ENCODE peak calls at places on chromosomes 7 and 10, in five cellular contexts. One of them, this sample, is unnamed.

GRCh38 chr10:70296406-70296899 is 12.6 kb upstream of the NPFFR1 start:
- DNase-seq in HL-60: peak; percentile 76
- DNase-seq in tibial nerve: peak; percentile 78
- DNase-seq in PC-3: peak; percentile 96
- DNase-seq in colonic mucosa: peak; percentile 59
- DNase-seq in this sample: no peak

GRCh38 chr7:104664648-104665047 is 336.2 kb downstream of the LHFPL3 start:
- DNase-seq in tibial nerve: no peak
- DNase-seq in colonic mucosa: no peak
- DNase-seq in PC-3: no peak
- DNase-seq in HL-60: no peak
- DNase-seq in this sample: no peak

GRCh38 chr10:55630491-55631056 is 730.5 kb downstream of the ZWINT start:
- DNase-seq in HL-60: no peak
- DNase-seq in PC-3: peak; percentile 37
- DNase-seq in colonic mucosa: no peak
- DNase-seq in tibial nerve: no peak
- DNase-seq in this sample: no peak

GRCh38 chr10:8435186-8436055 is 380.9 kb downstream of the GATA3 start:
- DNase-seq in colonic mucosa: no peak
- DNase-seq in PC-3: peak; percentile 47
- DNase-seq in tibial nerve: no peak
- DNase-seq in HL-60: no peak
- DNase-seq in this sample: no peak

GRCh38 chr10:816958-817357 is 114.5 kb downstream of the LARP4B start:
- DNase-seq in PC-3: no peak
- DNase-seq in tibial nerve: no peak
- DNase-seq in colonic mucosa: no peak
- DNase-seq in HL-60: no peak
- DNase-seq in this sample: no peak

GRCh38 chr10:112716924-112717348 is 233.1 kb upstream of the TCF7L2 start:
- DNase-seq in PC-3: peak; percentile 91
- DNase-seq in tibial nerve: no peak
- DNase-seq in HL-60: no peak
- DNase-seq in colonic mucosa: peak; percentile 52
- DNase-seq in this sample: no peak

GRCh38 chr7:37320140-37320839 is 128.4 kb downstream of the ELMO1 start:
- DNase-seq in PC-3: no peak
- DNase-seq in tibial nerve: no peak
- DNase-seq in HL-60: no peak
- DNase-seq in colonic mucosa: no peak
- DNase-seq in this sample: no peak

GRCh38 chr7:140646931-140647647 is 6.5 kb upstream of the DENND2A start:
- DNase-seq in tibial nerve: no peak
- DNase-seq in HL-60: peak; percentile 28
- DNase-seq in PC-3: no peak
- DNase-seq in colonic mucosa: peak; percentile 51
- DNase-seq in this sample: no peak

GRCh38 chr7:74479961-74480829 is 26.5 kb downstream of the GTF2IRD1 start:
- DNase-seq in tibial nerve: peak; percentile 50
- DNase-seq in colonic mucosa: peak; percentile 74
- DNase-seq in PC-3: no peak
- DNase-seq in HL-60: no peak
- DNase-seq in this sample: no peak

GRCh38 chr7:129767120-129768011 is 155.8 kb downstream of the NRF1 start:
- DNase-seq in colonic mucosa: no peak
- DNase-seq in tibial nerve: no peak
- DNase-seq in HL-60: no peak
- DNase-seq in PC-3: no peak
- DNase-seq in this sample: no peak

GRCh38 chr7:151046603-151047573 is 1.4 kb upstream of the ASIC3 start:
- DNase-seq in PC-3: peak; percentile 73
- DNase-seq in HL-60: no peak
- DNase-seq in tibial nerve: no peak
- DNase-seq in colonic mucosa: peak; percentile 31
- DNase-seq in this sample: no peak

GRCh38 chr10:98416989-98417388 is 2.0 kb upstream of the PYROXD2 start:
- DNase-seq in HL-60: no peak
- DNase-seq in tibial nerve: no peak
- DNase-seq in colonic mucosa: no peak
- DNase-seq in PC-3: no peak
- DNase-seq in this sample: no peak

GRCh38 chr7:120227255-120227654 is 45.7 kb upstream of the KCND2 start:
- DNase-seq in HL-60: no peak
- DNase-seq in PC-3: no peak
- DNase-seq in colonic mucosa: no peak
- DNase-seq in tibial nerve: no peak
- DNase-seq in this sample: no peak

GRCh38 chr7:155975490-155975889 is 163.2 kb upstream of the SHH start:
- DNase-seq in colonic mucosa: peak; percentile 6
- DNase-seq in HL-60: no peak
- DNase-seq in PC-3: no peak
- DNase-seq in tibial nerve: no peak
- DNase-seq in this sample: no peak

GRCh38 chr7:135434047-135434446 is 75.9 kb downstream of the CNOT4 start:
- DNase-seq in colonic mucosa: no peak
- DNase-seq in HL-60: no peak
- DNase-seq in PC-3: no peak
- DNase-seq in tibial nerve: no peak
- DNase-seq in this sample: no peak

GRCh38 chr7:108211382-108212201 is 81.4 kb upstream of the LAMB4 start:
- DNase-seq in colonic mucosa: no peak
- DNase-seq in tibial nerve: no peak
- DNase-seq in HL-60: peak; percentile 56
- DNase-seq in PC-3: peak; percentile 85
- DNase-seq in this sample: peak; percentile 42

GRCh38 chr10:49323171-49323895 is 24.4 kb downstream of the C10orf71 start:
- DNase-seq in colonic mucosa: no peak
- DNase-seq in tibial nerve: no peak
- DNase-seq in PC-3: no peak
- DNase-seq in HL-60: no peak
- DNase-seq in this sample: no peak

GRCh38 chr10:106370751-106371150 is 793.8 kb downstream of the SORCS1 start:
- DNase-seq in HL-60: no peak
- DNase-seq in PC-3: no peak
- DNase-seq in tibial nerve: no peak
- DNase-seq in colonic mucosa: no peak
- DNase-seq in this sample: no peak

GRCh38 chr10:612696-613095 is 76.8 kb downstream of the DIP2C start:
- DNase-seq in PC-3: peak; percentile 14
- DNase-seq in tibial nerve: no peak
- DNase-seq in HL-60: no peak
- DNase-seq in colonic mucosa: no peak
- DNase-seq in this sample: no peak

GRCh38 chr7:95686109-95686508 is 86.2 kb upstream of the DYNC1I1 start:
- DNase-seq in tibial nerve: no peak
- DNase-seq in HL-60: peak; percentile 19
- DNase-seq in PC-3: peak; percentile 61
- DNase-seq in colonic mucosa: peak; percentile 41
- DNase-seq in this sample: no peak
- TF ChIP-seq CTCF in tibial nerve: peak; percentile 61
- TF ChIP-seq CTCF in HL-60: no peak
- TF ChIP-seq CTCF in PC-3: peak; percentile 65
- TF ChIP-seq CTCF in colonic mucosa: peak; percentile 35
- TF ChIP-seq CTCF in this sample: peak; percentile 28

DNA sequence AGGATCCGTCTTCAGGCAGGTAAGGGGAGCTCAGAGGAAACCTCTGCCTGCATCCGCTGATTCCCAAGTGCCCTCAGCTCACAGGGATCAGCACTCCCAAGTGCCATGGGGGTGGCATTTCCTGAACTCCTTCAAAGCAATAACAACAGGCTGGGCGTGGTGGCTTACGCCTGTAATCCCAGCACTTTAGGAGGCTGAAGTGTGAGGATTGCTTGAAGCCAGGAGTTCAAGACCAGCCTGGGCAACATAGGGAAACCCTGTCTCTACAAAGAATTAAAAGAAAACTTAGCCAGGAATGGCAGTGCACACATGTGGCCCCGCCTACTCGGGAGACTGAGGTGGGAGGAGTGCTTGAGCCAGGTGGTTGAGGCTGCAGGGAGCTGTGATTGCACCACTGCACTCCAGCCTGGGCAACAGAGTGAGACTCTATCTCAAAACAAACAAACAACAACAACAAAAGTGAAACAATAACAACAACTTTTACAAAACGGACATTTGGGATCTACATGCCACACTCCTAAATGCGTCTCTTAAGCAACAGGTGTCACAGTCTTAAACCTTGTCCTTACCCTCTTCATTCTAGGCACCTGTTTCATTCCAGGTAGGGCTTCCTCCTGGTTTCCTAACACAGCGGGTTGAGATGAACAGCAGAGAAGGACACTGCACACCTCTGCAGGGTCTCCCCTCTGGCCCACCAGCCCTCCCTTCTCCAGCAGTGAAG is 73.8 kb downstream of the PAXIP1 start:
- DNase-seq in colonic mucosa: peak; percentile 44
- DNase-seq in HL-60: no peak
- DNase-seq in tibial nerve: no peak
- DNase-seq in PC-3: peak; percentile 35
- DNase-seq in this sample: no peak
- H3K4me3 ChIP-seq in colonic mucosa: peak overlapping the region; percentile 55
- H3K4me3 ChIP-seq in HL-60: peak overlapping the region; percentile 79
- H3K4me3 ChIP-seq in tibial nerve: peak overlapping the region; percentile 56
- H3K4me3 ChIP-seq in PC-3: peak overlapping the region; percentile 76
- H3K4me3 ChIP-seq in this sample: peak overlapping the region; percentile 55

GRCh38 chr7:138726288-138726687 is 25.1 kb upstream of the SVOPL start:
- DNase-seq in tibial nerve: no peak
- DNase-seq in HL-60: no peak
- DNase-seq in colonic mucosa: no peak
- DNase-seq in PC-3: peak; percentile 16
- DNase-seq in this sample: no peak
- TF ChIP-seq CTCF in tibial nerve: no peak
- TF ChIP-seq CTCF in HL-60: no peak
- TF ChIP-seq CTCF in colonic mucosa: no peak
- TF ChIP-seq CTCF in PC-3: peak; percentile 46
- TF ChIP-seq CTCF in this sample: peak; percentile 30

DNA sequence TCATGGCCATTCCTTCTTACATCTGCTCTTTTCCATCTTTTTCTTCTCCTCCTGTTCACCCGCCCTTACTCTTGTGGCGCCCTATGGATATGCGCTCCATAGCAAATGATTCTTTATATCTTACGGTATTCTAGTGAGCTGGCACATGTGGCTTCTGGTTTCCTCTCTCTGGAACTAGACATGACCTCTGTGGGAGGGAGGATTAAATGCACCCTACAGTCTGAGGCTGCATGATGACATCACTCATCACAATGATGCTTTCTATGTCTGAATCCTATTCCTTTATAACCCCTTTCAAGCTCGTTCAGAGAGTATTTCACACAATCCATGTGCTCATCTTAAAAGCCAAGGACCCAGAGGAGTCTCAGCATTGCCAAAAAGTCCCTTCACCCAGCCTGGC is 153.3 kb downstream of the EGFR start:
- DNase-seq in tibial nerve: no peak
- DNase-seq in colonic mucosa: no peak
- DNase-seq in PC-3: no peak
- DNase-seq in HL-60: no peak
- DNase-seq in this sample: no peak
- H3K4me3 ChIP-seq in tibial nerve: no peak overlapping the region
- H3K4me3 ChIP-seq in colonic mucosa: no peak overlapping the region
- H3K4me3 ChIP-seq in PC-3: no peak overlapping the region
- H3K4me3 ChIP-seq in HL-60: no peak overlapping the region
- H3K4me3 ChIP-seq in this sample: no peak overlapping the region

DNA sequence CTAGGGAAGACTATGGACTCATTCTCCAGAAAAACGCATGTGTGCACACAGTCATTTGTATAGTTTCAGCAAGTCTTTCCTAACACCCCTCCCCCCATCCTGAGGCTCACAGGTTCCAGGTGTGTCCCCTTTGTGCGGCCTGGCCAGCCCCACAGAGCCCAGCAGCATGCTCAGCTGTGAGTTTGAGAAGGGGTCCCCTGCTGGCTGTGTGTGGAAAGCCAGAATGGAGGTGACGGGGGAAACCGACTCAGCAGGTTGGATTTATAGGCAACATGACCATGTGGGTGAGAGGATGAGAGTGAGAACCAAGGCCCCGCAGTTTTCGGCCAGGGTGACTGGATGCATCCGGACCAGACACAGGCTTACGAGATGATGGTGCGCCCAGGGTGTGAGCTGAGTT is 9.9 kb downstream of the PTPRE start:
- DNase-seq in colonic mucosa: no peak
- DNase-seq in PC-3: no peak
- DNase-seq in HL-60: no peak
- DNase-seq in tibial nerve: no peak
- DNase-seq in this sample: no peak
- TF ChIP-seq CTCF in colonic mucosa: no peak
- TF ChIP-seq CTCF in PC-3: no peak
- TF ChIP-seq CTCF in HL-60: no peak
- TF ChIP-seq CTCF in tibial nerve: no peak
- TF ChIP-seq CTCF in this sample: no peak

DNA sequence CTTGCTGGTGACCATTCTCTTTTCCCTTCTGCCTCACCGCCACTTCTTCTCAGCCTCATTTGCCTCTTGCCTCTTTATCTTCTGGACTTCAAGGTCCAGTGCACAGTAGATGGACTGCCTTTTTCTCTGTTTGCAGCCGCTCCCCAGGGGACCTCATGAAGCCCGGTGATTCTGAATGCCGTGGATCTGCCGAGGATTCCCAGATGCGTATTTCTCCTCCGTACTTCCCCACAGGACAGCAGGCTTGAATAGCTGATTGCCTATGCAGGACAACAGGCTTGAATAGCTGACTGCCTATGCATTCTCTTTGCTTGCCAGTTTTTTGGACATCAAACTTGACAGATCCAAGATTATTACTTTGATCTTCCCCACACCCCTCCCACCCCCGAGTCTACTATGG is 38.9 kb upstream of the TMEM236 start:
- DNase-seq in tibial nerve: no peak
- DNase-seq in HL-60: no peak
- DNase-seq in PC-3: no peak
- DNase-seq in colonic mucosa: no peak
- DNase-seq in this sample: no peak
- H3K4me3 ChIP-seq in tibial nerve: peak overlapping the region; percentile 13
- H3K4me3 ChIP-seq in HL-60: no peak overlapping the region
- H3K4me3 ChIP-seq in PC-3: no peak overlapping the region
- H3K4me3 ChIP-seq in colonic mucosa: no peak overlapping the region
- H3K4me3 ChIP-seq in this sample: no peak overlapping the region

GRCh38 chr7:71220210-71220695 is 88.3 kb downstream of the GALNT17 start:
- DNase-seq in tibial nerve: no peak
- DNase-seq in colonic mucosa: no peak
- DNase-seq in PC-3: no peak
- DNase-seq in HL-60: no peak
- DNase-seq in this sample: no peak
- TF ChIP-seq CTCF in tibial nerve: peak; percentile 14
- TF ChIP-seq CTCF in colonic mucosa: no peak
- TF ChIP-seq CTCF in PC-3: no peak
- TF ChIP-seq CTCF in HL-60: no peak
- TF ChIP-seq CTCF in this sample: no peak

GRCh38 chr10:92594194-92594593 is 1.3 kb downstream of the KIF11 start:
- DNase-seq in HL-60: no peak
- DNase-seq in colonic mucosa: no peak
- DNase-seq in PC-3: peak; percentile 11
- DNase-seq in tibial nerve: no peak
- DNase-seq in this sample: no peak
- H3K4me3 ChIP-seq in HL-60: peak overlapping the region; percentile 97
- H3K4me3 ChIP-seq in colonic mucosa: peak overlapping the region; percentile 92
- H3K4me3 ChIP-seq in PC-3: peak overlapping the region; percentile 90
- H3K4me3 ChIP-seq in tibial nerve: no peak overlapping the region
- H3K4me3 ChIP-seq in this sample: peak overlapping the region; percentile 61

GRCh38 chr10:96743988-96744585 is 23.8 kb upstream of the PIK3AP1 start:
- DNase-seq in colonic mucosa: no peak
- DNase-seq in PC-3: no peak
- DNase-seq in tibial nerve: no peak
- DNase-seq in HL-60: peak; percentile 36
- DNase-seq in this sample: no peak
- TF ChIP-seq CTCF in colonic mucosa: no peak
- TF ChIP-seq CTCF in PC-3: peak; percentile 40
- TF ChIP-seq CTCF in tibial nerve: no peak
- TF ChIP-seq CTCF in HL-60: no peak
- TF ChIP-seq CTCF in this sample: peak; percentile 35